ENCODE peak calls at places on chromosomes 5 and 9, in eight cellular contexts. S is A549, N is stomach, X is vagina, F is adrenal gland, C is tibial nerve, I is gastrocnemius medialis, V is body of pancreas. E is an unnamed sample.

GRCh38 chr9:101587644-101588043 is 7.1 kb downstream of the PPP3R2 start:
- DNase-seq in S (no peak), N (no peak), X (no peak), F (no peak), C (no peak), I (no peak), V (no peak), E (no peak)

GRCh38 chr5:82183828-82184227 is 94.3 kb downstream of the RPS23 start:
- DNase-seq in S (no peak), N (no peak), X (no peak), F (no peak), C (no peak), I (peak; percentile 3), V (peak; percentile 9), E (no peak)

GRCh38 chr5:54883374-54884194 is 101.8 kb downstream of the ESM1 start:
- DNase-seq in S (no peak), N (peak; percentile 50), X (no peak), F (peak; percentile 41), C (peak; percentile 26), I (peak; percentile 14), V (peak; percentile 51), E (no peak)

GRCh38 chr9:91914937-91915336 is 35.1 kb downstream of the ROR2 start:
- DNase-seq in S (no peak), N (no peak), X (no peak), F (no peak), C (no peak), I (no peak), V (no peak), E (no peak)

GRCh38 chr5:133203317-133204305 is 151.8 kb downstream of the HSPA4 start:
- DNase-seq in S (no peak), N (no peak), X (no peak), F (no peak), C (no peak), I (no peak), V (no peak), E (no peak)

GRCh38 chr5:37615184-37615583 is 224.7 kb downstream of the GDNF start:
- DNase-seq in S (no peak), N (no peak), X (no peak), F (no peak), C (no peak), I (no peak), V (no peak), E (no peak)

GRCh38 chr5:131634666-131634995 is 398 bp downstream of the RAPGEF6 start:
- DNase-seq in S (peak; percentile 77), N (peak; percentile 54), X (no peak), F (no peak), C (peak; percentile 33), I (peak; percentile 48), V (peak; percentile 66), E (no peak)

GRCh38 chr5:170383227-170383626 is 5.9 kb downstream of the KCNMB1 start:
- DNase-seq in S (no peak), N (no peak), X (no peak), F (no peak), C (no peak), I (no peak), V (no peak), E (no peak)

GRCh38 chr9:125523681-125524080 is 183.3 kb downstream of the MAPKAP1 start:
- DNase-seq in S (no peak), N (no peak), X (no peak), F (no peak), C (no peak), I (no peak), V (no peak), E (no peak)

GRCh38 chr5:124871299-124871698 is 124.9 kb upstream of the ZNF608 start:
- DNase-seq in S (no peak), N (no peak), X (no peak), F (no peak), C (no peak), I (no peak), V (no peak), E (no peak)

GRCh38 chr5:169374761-169375160 is 73.8 kb upstream of the SLIT3 start:
- DNase-seq in S (peak; percentile 6), N (no peak), X (no peak), F (no peak), C (no peak), I (no peak), V (no peak), E (no peak)

GRCh38 chr5:40446910-40447309 is 232.8 kb upstream of the PTGER4 start:
- DNase-seq in S (peak; percentile 86), N (no peak), X (no peak), F (no peak), C (no peak), I (no peak), V (no peak), E (no peak)

GRCh38 chr9:125889524-125890473 is 142.6 kb downstream of the PBX3 start:
- DNase-seq in S (peak; percentile 11), N (peak; percentile 43), X (no peak), F (peak; percentile 44), C (no peak), I (no peak), V (peak; percentile 28), E (no peak)

GRCh38 chr5:170623576-170624181 is 119.9 kb downstream of the KCNIP1 start:
- DNase-seq in S (peak; percentile 78), N (peak; percentile 35), X (no peak), F (peak; percentile 58), C (no peak), I (no peak), V (peak; percentile 35), E (no peak)

GRCh38 chr5:36389245-36389644 is 87.5 kb upstream of the RANBP3L start:
- DNase-seq in S (no peak), N (no peak), X (no peak), F (peak; percentile 24), C (no peak), I (no peak), V (peak; percentile 40), E (no peak)

GRCh38 chr9:82912639-82913038 is 150.3 kb downstream of the RASEF start:
- DNase-seq in S (no peak), N (no peak), X (no peak), F (no peak), C (no peak), I (no peak), V (no peak), E (no peak)

GRCh38 chr5:74766348-74766886 is 500 bp downstream of the GFM2 start:
- DNase-seq in S (peak; percentile 62), N (no peak), X (no peak), F (no peak), C (no peak), I (no peak), V (peak; percentile 9), E (no peak)

GRCh38 chr9:26669641-26670040 is 223.0 kb downstream of the CAAP1 start:
- DNase-seq in S (no peak), N (no peak), X (no peak), F (no peak), C (no peak), I (no peak), V (no peak), E (no peak)

GRCh38 chr5:143179126-143179740 is 224.3 kb downstream of the NR3C1 start:
- DNase-seq in S (no peak), N (no peak), X (no peak), F (no peak), C (no peak), I (no peak), V (no peak), E (no peak)

GRCh38 chr5:36855141-36855495 is 21.5 kb upstream of the NIPBL start:
- DNase-seq in S (no peak), N (no peak), X (no peak), F (no peak), C (no peak), I (no peak), V (no peak), E (no peak)

GRCh38 chr9:111525056-111525977 is at the start of gene ZNF483:
- DNase-seq in S (peak; percentile 89), N (peak; percentile 82), X (no peak), F (peak; percentile 89), C (peak; percentile 31), I (no peak), V (peak; percentile 80), E (peak; percentile 78)

GRCh38 chr9:111527347-111527746 is 2.4 kb downstream of the ZNF483 start:
- DNase-seq in S (no peak), N (no peak), X (no peak), F (no peak), C (no peak), I (no peak), V (no peak), E (no peak)

GRCh38 chr9:111529787-111530186 is 4.8 kb downstream of the ZNF483 start:
- DNase-seq in S (no peak), N (no peak), X (no peak), F (no peak), C (no peak), I (no peak), V (no peak), E (no peak)

GRCh38 chr9:111524731-111525055 is 286 bp upstream of the ZNF483 start:
- DNase-seq in S (no peak), N (no peak), X (no peak), F (no peak), C (no peak), I (no peak), V (no peak), E (no peak)
- H3K4me3 ChIP-seq in S (peak overlapping the region; percentile 64), N (peak overlapping the region; percentile 64), X (peak overlapping the region; percentile 72), F (peak overlapping the region; percentile 65), C (peak overlapping the region; percentile 64), I (peak overlapping the region; percentile 77), V (peak overlapping the region; percentile 59), E (peak overlapping the region; percentile 88)

GRCh38 chr5:523658-524441 is 399 bp downstream of the SLC9A3 start:
- DNase-seq in S (no peak), N (no peak), X (no peak), F (no peak), C (no peak), I (no peak), V (no peak), E (no peak)
- TF ChIP-seq POLR2A in S (no peak), N (no peak), X (no peak), F (no peak), C (no peak), I (no peak), V (no peak), E (no peak)

DNA sequence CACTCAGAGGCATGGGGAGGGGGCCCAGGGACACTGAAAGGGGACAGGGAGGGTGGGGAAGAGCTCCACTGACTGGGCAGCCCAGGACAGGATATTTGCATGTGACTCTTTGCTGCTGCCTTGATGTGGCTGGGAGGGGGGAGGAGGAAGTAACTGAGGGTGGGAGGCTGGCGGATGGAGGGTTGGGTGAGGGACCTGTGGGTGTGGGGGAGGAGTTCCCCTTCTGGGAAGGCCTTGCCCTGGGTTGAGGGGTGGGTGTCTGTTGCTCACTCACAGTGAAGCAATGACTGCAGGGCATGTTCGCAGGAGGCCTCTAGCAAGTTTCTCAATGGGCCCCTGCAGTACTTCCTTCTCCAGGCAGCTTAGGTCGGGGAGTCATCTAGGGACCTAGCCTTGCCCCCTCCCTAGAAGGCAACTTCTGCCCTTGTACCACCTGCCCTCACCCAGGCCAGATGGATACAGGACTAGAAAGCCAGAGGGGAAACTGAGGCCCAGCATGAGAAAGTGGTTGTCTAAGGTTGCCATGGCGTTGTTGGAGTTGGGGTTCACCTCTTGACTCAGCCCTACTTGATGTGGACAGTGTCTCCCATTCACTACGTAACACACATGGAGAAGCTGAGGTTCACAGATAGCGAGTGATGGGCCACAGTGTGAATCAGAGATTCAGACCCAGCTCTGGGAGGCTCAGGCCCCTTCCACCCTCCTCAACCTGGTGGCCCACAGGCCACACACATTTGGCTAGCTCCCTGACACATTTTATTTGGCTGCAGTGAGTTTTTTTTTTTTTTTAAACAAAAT is 3.0 kb downstream of the GRK6 start:
- DNase-seq in S (no peak), N (peak; percentile 60), X (no peak), F (peak; percentile 48), C (peak; percentile 29), I (peak; percentile 43), V (peak; percentile 80), E (no peak)
- H3K4me3 ChIP-seq in S (no peak overlapping the region), N (no peak overlapping the region), X (no peak overlapping the region), F (no peak overlapping the region), C (no peak overlapping the region), I (no peak overlapping the region), V (no peak overlapping the region), E (no peak overlapping the region)

GRCh38 chr9:1875921-1876448 is 139.2 kb upstream of the SMARCA2 start:
- DNase-seq in S (no peak), N (no peak), X (no peak), F (no peak), C (no peak), I (no peak), V (no peak), E (no peak)
- TF ChIP-seq POLR2A in S (no peak), N (no peak), X (no peak), F (no peak), C (no peak), I (no peak), V (no peak), E (no peak)